ENCODE peak calls at places on chromosomes 2 and 18, in four cellular contexts. V is HCT116, O is neuronal stem cell, H is fibroblast of lung. C is an unnamed sample. For H3K4me1, the result is how much of the 10 kb centered on the place peaks cover.

GRCh38 chr18:34943587-34943986 is 97.6 kb upstream of the MAPRE2 start:
- DNase-seq in V (no peak), O (no peak), H (no peak), C (no peak)

GRCh38 chr2:85435986-85436835 is 17.7 kb downstream of the SH2D6 start:
- DNase-seq in V (no peak), O (no peak), H (no peak), C (peak)

GRCh38 chr2:238822955-238823354 is 24.9 kb upstream of the TWIST2 start:
- DNase-seq in V (no peak), O (no peak), H (no peak), C (no peak)

GRCh38 chr2:118371500-118371899 is 283.2 kb downstream of the INSIG2 start:
- DNase-seq in V (peak), O (peak), H (peak), C (peak)

GRCh38 chr2:240328526-240328925 is 106.9 kb upstream of the GPC1 start:
- DNase-seq in V (no peak), O (no peak), H (no peak), C (no peak)

GRCh38 chr2:9895669-9896068 is 52.4 kb downstream of the TAF1B start:
- DNase-seq in V (no peak), O (no peak), H (no peak), C (no peak)

GRCh38 chr2:26162963-26163362 is 9.9 kb upstream of the GAREM2 start:
- DNase-seq in V (no peak), O (no peak), H (no peak), C (no peak)

GRCh38 chr2:178242552-178242883 is 48.2 kb downstream of the OSBPL6 start:
- DNase-seq in V (no peak), O (no peak), H (no peak), C (no peak)

GRCh38 chr2:19354417-19355022 is 3.9 kb downstream of the OSR1 start:
- DNase-seq in V (no peak), O (no peak), H (peak), C (no peak)

GRCh38 chr2:66490588-66491001 is 55.7 kb downstream of the MEIS1 start:
- DNase-seq in V (no peak), O (no peak), H (peak), C (no peak)

GRCh38 chr2:112938904-112939303 is 27.9 kb downstream of the IL37 start:
- DNase-seq in V (peak), O (no peak), H (no peak), C (no peak)

GRCh38 chr2:125227843-125228392 is 1202.8 kb downstream of the CNTNAP5 start:
- DNase-seq in V (no peak), O (no peak), H (no peak), C (no peak)

GRCh38 chr2:9995059-9995458 is 43.6 kb downstream of the GRHL1 start:
- DNase-seq in V (no peak), O (no peak), H (no peak), C (no peak)

GRCh38 chr2:152466925-152467676 is 132.1 kb downstream of the FMNL2 start:
- DNase-seq in V (no peak), O (no peak), H (no peak), C (peak)

GRCh38 chr2:57908736-57909161 is 137.9 kb upstream of the VRK2 start:
- DNase-seq in V (no peak), O (no peak), H (no peak), C (no peak)

GRCh38 chr2:64086347-64087082 is 57.7 kb downstream of the PELI1 start:
- DNase-seq in V (no peak), O (no peak), H (no peak), C (peak)

GRCh38 chr2:64090264-64090663 is 54.0 kb downstream of the PELI1 start:
- DNase-seq in V (no peak), O (no peak), H (no peak), C (peak)

GRCh38 chr2:64093341-64093740 is 50.9 kb downstream of the PELI1 start:
- DNase-seq in V (no peak), O (no peak), H (no peak), C (peak)

GRCh38 chr2:64094663-64095382 is 49.4 kb downstream of the PELI1 start:
- DNase-seq in V (no peak), O (no peak), H (no peak), C (peak)

DNA sequence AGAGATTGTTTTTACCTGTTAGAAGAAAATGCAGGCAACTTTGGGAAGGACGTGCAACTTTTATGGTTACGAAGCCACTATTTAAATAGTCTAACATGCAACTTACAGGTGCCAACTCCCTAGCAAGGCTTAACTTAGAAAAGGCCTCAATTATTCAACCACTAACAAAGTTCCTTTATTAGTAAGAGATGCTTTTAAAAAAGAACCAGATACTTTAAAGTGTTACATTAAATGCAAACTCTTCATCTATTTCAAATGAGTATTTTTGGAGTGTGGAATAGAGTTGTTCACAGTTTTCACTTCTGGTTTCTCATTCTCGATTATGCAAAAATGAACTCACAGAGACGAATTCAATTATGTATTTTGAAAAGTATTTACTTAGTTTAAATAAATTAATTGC is 51.7 kb downstream of the PELI1 start:
- DNase-seq in V (no peak), O (no peak), H (no peak), C (peak)
- H3K4me3 ChIP-seq in V (no peak), O (no peak), H (no peak), C (peak)

DNA sequence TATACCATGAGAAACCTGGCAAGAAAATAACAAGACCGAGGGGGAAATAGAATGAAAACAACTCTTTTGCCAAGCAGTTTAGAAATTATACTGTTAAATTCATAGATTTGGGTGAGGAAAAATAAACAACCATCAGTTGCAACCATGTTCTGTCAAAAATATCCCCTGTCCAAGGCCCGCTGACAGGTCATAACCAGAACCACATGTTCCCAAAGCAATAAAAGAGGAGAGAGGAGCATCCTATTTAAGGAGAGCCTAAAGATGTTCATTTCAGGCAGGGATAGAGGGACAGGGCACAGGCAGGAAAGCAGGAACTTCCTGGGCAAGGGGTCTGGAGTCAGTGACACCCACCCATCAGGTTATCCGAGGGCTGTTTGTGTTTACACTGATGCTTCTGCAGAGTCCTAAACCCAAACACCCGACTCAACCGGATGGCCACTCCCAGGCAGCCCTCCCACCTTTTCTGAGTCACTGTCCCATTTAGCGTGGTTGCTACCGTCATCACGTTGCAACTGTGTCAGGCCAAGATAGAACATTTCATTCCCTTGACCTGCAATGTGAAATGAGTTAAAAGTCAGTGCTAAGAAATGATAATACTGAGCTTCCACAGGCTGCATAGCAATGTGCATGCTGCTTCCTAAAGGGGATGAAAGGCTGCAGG is 468.3 kb upstream of the RAB12 start:
- DNase-seq in V (no peak), O (no peak), H (peak), C (no peak)
- H3K4me2 ChIP-seq in V (peak), O (no peak), H (no peak), C (no peak)

GRCh38 chr2:220277445-220277960 is 650.1 kb downstream of the SLC4A3 start:
- DNase-seq in V (no peak), O (no peak), H (peak), C (no peak)

GRCh38 chr2:220280741-220281140 is 653.3 kb downstream of the SLC4A3 start:
- DNase-seq in V (no peak), O (no peak), H (no peak), C (no peak)

GRCh38 chr2:220279840-220280239 is 652.4 kb downstream of the SLC4A3 start:
- DNase-seq in V (no peak), O (no peak), H (no peak), C (no peak)

GRCh38 chr2:220278022-220278421 is 650.6 kb downstream of the SLC4A3 start:
- DNase-seq in V (no peak), O (no peak), H (no peak), C (no peak)

GRCh38 chr2:220279372-220279771 is 651.9 kb downstream of the SLC4A3 start:
- DNase-seq in V (peak), O (no peak), H (peak), C (no peak)
- H3K4me1 ChIP-seq in V (half or more), O (under half), H (under half), C (under half)

GRCh38 chr2:68907232-68907922 is 36.2 kb upstream of the BMP10 start:
- DNase-seq in V (no peak), O (no peak), H (no peak), C (no peak)
- H3K4me3 ChIP-seq in V (no peak), O (no peak), H (no peak), C (peak)

DNA sequence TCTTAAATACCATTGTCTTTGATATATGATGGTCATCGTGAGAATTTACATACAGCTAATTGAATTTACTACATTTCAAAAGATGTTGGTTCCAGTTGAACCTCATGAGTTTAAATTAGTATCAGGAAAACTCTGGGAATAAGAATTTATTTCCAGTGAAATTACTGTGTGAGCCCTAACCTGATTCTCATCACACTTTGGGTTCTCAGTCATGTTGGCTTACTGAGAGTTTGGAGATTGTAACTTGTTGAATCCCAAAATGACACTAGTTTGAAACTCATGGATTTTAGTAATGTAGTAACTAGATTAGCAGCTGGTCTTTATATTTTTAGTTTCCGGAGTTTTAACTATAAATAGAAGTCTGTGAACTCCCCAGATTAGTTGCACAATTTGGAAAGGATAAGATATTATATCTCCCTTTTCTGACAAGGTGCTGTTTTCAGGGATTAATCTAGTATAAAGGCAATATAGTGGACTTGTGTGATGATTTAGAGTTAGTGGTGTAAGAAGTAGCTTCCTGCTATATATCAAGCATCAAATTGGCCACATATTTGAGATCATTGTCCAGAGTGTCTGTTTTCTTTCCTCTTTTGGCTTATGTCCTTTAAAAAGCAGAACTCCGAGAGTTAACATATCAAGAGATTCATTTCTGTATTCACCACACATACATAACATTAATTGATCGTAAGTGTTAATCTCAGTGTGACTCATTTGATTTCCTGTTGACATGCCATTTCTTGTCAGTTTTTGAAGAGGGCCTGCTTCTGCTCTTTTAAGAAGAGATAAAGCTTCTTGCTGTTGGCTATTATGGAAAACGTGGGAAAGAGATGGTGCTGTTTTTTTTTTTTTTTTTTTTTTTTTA is 15.7 kb downstream of the NDUFV2 start:
- DNase-seq in V (no peak), O (no peak), H (peak), C (no peak)
- H3K4me2 ChIP-seq in V (peak), O (no peak), H (peak), C (no peak)

DNA sequence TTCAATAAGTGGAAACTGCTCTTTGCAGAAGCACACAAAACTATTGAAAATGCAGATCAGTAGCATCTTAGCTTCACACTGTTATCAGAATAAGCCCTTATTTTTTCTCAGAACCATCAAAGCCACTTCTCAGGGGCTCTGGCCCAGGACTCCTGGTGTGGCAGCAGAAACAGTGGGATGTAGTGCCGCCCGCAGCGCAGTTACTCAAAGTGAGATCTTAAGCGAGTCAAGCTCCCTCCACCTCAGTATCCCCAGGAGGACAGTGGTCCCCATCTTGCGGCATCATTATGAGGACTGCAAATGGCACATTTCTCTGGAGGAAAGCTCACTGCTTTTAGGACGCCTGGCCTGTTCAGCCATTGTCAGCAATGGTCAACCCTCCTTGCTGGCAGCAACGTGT is 60.0 kb downstream of the MBP start:
- DNase-seq in V (no peak), O (no peak), H (no peak), C (no peak)
- H3K4me1 ChIP-seq in V (under half), O (under half), H (under half), C (half or more)

GRCh38 chr2:233064526-233065199 is 4.5 kb downstream of the INPP5D start:
- DNase-seq in V (no peak), O (no peak), H (no peak), C (no peak)

GRCh38 chr2:233062946-233063268 is 2.8 kb downstream of the INPP5D start:
- DNase-seq in V (no peak), O (no peak), H (no peak), C (no peak)

GRCh38 chr2:233062447-233062842 is 2.3 kb downstream of the INPP5D start:
- DNase-seq in V (no peak), O (no peak), H (no peak), C (no peak)

GRCh38 chr2:233063976-233064411 is 3.9 kb downstream of the INPP5D start:
- DNase-seq in V (no peak), O (no peak), H (no peak), C (no peak)

DNA sequence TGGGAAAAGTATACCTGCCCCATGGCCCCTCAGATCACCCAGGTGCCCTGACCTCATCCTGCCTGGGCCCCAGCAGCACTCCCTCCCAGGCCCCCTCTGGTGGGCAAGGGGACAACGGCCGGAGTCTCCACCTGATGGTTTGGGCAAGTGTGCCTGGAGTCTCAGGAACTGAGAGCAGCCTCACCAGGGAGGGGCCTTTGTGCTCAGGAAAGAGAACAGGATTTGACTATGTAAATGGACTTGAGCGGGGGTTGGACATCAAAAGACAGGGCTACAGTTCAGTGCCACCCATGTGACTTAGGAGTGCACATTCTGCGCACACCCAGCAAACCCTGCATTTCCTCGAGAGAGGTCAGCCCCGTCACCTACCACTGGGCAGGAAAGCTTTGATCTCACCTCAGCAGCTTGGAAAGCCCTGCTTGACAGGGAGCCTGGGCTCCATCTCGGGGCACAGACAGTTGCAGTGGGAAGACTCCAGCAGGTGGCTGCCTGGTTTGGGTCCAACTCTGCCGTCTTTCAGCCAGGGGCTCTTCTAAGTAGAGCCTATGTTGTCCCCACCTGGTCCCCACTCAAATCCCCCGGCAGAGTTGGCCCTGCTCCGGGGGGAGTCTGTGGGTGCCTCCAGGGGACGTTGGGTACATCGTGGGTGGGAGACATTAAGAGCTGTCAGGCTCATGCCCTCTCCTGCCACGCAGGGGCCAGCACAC is 3.3 kb downstream of the INPP5D start:
- DNase-seq in V (no peak), O (no peak), H (no peak), C (peak)
- H3K4me3 ChIP-seq in V (no peak), O (no peak), H (no peak), C (peak)

GRCh38 chr2:33133436-33133835 is 186.7 kb downstream of the LTBP1 start:
- DNase-seq in V (no peak), O (no peak), H (peak), C (no peak)
- H3K4me2 ChIP-seq in V (no peak), O (no peak), H (peak), C (no peak)

DNA sequence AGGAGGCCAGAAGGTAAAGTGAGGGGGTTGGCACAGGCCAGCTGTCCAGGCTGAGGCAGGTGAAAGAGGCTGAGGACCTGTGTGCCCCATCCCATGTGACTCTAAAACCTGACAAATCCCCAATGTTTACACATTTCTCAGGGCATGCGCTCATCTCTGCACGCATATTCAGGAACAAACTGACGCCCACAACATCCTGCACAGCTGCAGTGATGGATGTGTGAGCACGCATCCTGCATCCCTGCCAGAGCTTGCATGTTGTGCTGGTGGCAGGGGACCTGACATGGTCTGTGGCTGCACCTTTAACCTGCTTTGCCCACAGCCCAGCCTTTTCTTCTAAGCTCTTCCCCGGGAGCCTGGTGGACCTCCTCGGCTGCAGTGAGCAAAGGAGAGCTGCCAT is 83.1 kb downstream of the FBXO15 start:
- DNase-seq in V (no peak), O (no peak), H (no peak), C (no peak)
- H3K4me1 ChIP-seq in V (under half), O (under half), H (under half), C (under half)